ENCODE peak calls at places on chromosomes 3 and 15, in five cellular contexts. One of them, this sample, is unnamed.

GRCh38 chr3:49879721-49880120 is 10.0 kb upstream of the CAMKV start:
- DNase-seq in NCI-H1417: no peak
- DNase-seq in naive thymus-derived CD8-positive, alpha-beta T cell: no peak
- DNase-seq in stimulated activated CD4-positive, alpha-beta T cell treated with anti-CD3 and anti-CD28 coated beads, TNF-alpha, amount 100 ng/mL, for 1 hour: no peak
- DNase-seq in EL: no peak
- DNase-seq in this sample: no peak

GRCh38 chr3:195542261-195542660 is 864 bp downstream of the PPP1R2 start:
- DNase-seq in NCI-H1417: peak; percentile 70
- DNase-seq in naive thymus-derived CD8-positive, alpha-beta T cell: no peak
- DNase-seq in stimulated activated CD4-positive, alpha-beta T cell treated with anti-CD3 and anti-CD28 coated beads, TNF-alpha, amount 100 ng/mL, for 1 hour: no peak
- DNase-seq in EL: no peak
- DNase-seq in this sample: no peak

GRCh38 chr3:185929192-185930151 is 8.3 kb downstream of the TRA2B start:
- DNase-seq in NCI-H1417: no peak
- DNase-seq in naive thymus-derived CD8-positive, alpha-beta T cell: no peak
- DNase-seq in EL: peak; percentile 55
- DNase-seq in stimulated activated CD4-positive, alpha-beta T cell treated with anti-CD3 and anti-CD28 coated beads, TNF-alpha, amount 100 ng/mL, for 1 hour: no peak
- DNase-seq in this sample: no peak

GRCh38 chr3:82386656-82387055 is 625.2 kb upstream of the GBE1 start:
- DNase-seq in NCI-H1417: peak; percentile 5
- DNase-seq in EL: no peak
- DNase-seq in stimulated activated CD4-positive, alpha-beta T cell treated with anti-CD3 and anti-CD28 coated beads, TNF-alpha, amount 100 ng/mL, for 1 hour: no peak
- DNase-seq in naive thymus-derived CD8-positive, alpha-beta T cell: no peak
- DNase-seq in this sample: no peak

GRCh38 chr3:8460815-8461482 is 40.7 kb upstream of the LMCD1 start:
- DNase-seq in stimulated activated CD4-positive, alpha-beta T cell treated with anti-CD3 and anti-CD28 coated beads, TNF-alpha, amount 100 ng/mL, for 1 hour: no peak
- DNase-seq in NCI-H1417: no peak
- DNase-seq in naive thymus-derived CD8-positive, alpha-beta T cell: no peak
- DNase-seq in EL: peak; percentile 66
- DNase-seq in this sample: no peak

GRCh38 chr15:60299452-60300047 is 98.2 kb downstream of the ANXA2 start:
- DNase-seq in stimulated activated CD4-positive, alpha-beta T cell treated with anti-CD3 and anti-CD28 coated beads, TNF-alpha, amount 100 ng/mL, for 1 hour: no peak
- DNase-seq in NCI-H1417: peak; percentile 100
- DNase-seq in naive thymus-derived CD8-positive, alpha-beta T cell: no peak
- DNase-seq in EL: peak; percentile 43
- DNase-seq in this sample: no peak

GRCh38 chr3:40152482-40153133 is 156.9 kb upstream of the EIF1B start:
- DNase-seq in EL: no peak
- DNase-seq in naive thymus-derived CD8-positive, alpha-beta T cell: no peak
- DNase-seq in NCI-H1417: peak; percentile 67
- DNase-seq in stimulated activated CD4-positive, alpha-beta T cell treated with anti-CD3 and anti-CD28 coated beads, TNF-alpha, amount 100 ng/mL, for 1 hour: no peak
- DNase-seq in this sample: no peak

GRCh38 chr15:29612701-29613100 is 209.6 kb downstream of the TJP1 start:
- DNase-seq in stimulated activated CD4-positive, alpha-beta T cell treated with anti-CD3 and anti-CD28 coated beads, TNF-alpha, amount 100 ng/mL, for 1 hour: no peak
- DNase-seq in NCI-H1417: no peak
- DNase-seq in naive thymus-derived CD8-positive, alpha-beta T cell: no peak
- DNase-seq in EL: peak; percentile 60
- DNase-seq in this sample: no peak

GRCh38 chr3:23760325-23760724 is 45.4 kb upstream of the UBE2E1 start:
- DNase-seq in naive thymus-derived CD8-positive, alpha-beta T cell: no peak
- DNase-seq in EL: no peak
- DNase-seq in stimulated activated CD4-positive, alpha-beta T cell treated with anti-CD3 and anti-CD28 coated beads, TNF-alpha, amount 100 ng/mL, for 1 hour: no peak
- DNase-seq in NCI-H1417: no peak
- DNase-seq in this sample: no peak

GRCh38 chr3:51799879-51800757 is 21.1 kb upstream of the IQCF6 start:
- DNase-seq in stimulated activated CD4-positive, alpha-beta T cell treated with anti-CD3 and anti-CD28 coated beads, TNF-alpha, amount 100 ng/mL, for 1 hour: no peak
- DNase-seq in naive thymus-derived CD8-positive, alpha-beta T cell: no peak
- DNase-seq in EL: peak; percentile 66
- DNase-seq in NCI-H1417: peak; percentile 75
- DNase-seq in this sample: peak; percentile 29

GRCh38 chr3:109773006-109773405 is 435.7 kb upstream of the DPPA4 start:
- DNase-seq in NCI-H1417: peak; percentile 53
- DNase-seq in naive thymus-derived CD8-positive, alpha-beta T cell: no peak
- DNase-seq in stimulated activated CD4-positive, alpha-beta T cell treated with anti-CD3 and anti-CD28 coated beads, TNF-alpha, amount 100 ng/mL, for 1 hour: no peak
- DNase-seq in EL: no peak
- DNase-seq in this sample: no peak

GRCh38 chr15:48806151-48806550 is 4.7 kb downstream of the CEP152 start:
- DNase-seq in NCI-H1417: peak; percentile 42
- DNase-seq in naive thymus-derived CD8-positive, alpha-beta T cell: no peak
- DNase-seq in EL: no peak
- DNase-seq in stimulated activated CD4-positive, alpha-beta T cell treated with anti-CD3 and anti-CD28 coated beads, TNF-alpha, amount 100 ng/mL, for 1 hour: no peak
- DNase-seq in this sample: no peak

GRCh38 chr3:71442648-71443047 is 140.9 kb downstream of the FOXP1 start:
- DNase-seq in NCI-H1417: no peak
- DNase-seq in EL: no peak
- DNase-seq in stimulated activated CD4-positive, alpha-beta T cell treated with anti-CD3 and anti-CD28 coated beads, TNF-alpha, amount 100 ng/mL, for 1 hour: no peak
- DNase-seq in naive thymus-derived CD8-positive, alpha-beta T cell: no peak
- DNase-seq in this sample: no peak

This sample was measured in immature natural killer cell.